ENCODE peak calls at places on chromosomes 16 and 17, in seven cellular contexts. K is sciatic nerve; C is NCI-H187; R is NK-92 treated with Interleukin-12 subunit alpha and Interleukin-12 subunit beta, amount 100 ng/mL, for 24 hours; F is cortex of kidney; E is ascending aorta; M is mucosa of descending colon. A is an unnamed sample.

GRCh38 chr16:15671530-15672117 is 21.6 kb downstream of the NDE1 start:
- DNase-seq in K (no peak), M (peak), E (no peak), R (no peak), C (no peak), F (no peak), A (peak)

GRCh38 chr16:31129568-31130335 is 5.8 kb downstream of the PRSS8 start:
- DNase-seq in M (peak), R (no peak), E (no peak), K (no peak), C (no peak), F (no peak), A (no peak)

GRCh38 chr16:76278976-76279375 is 1.8 kb downstream of the CNTNAP4 start:
- DNase-seq in F (no peak), E (no peak), R (no peak), K (no peak), C (no peak), M (no peak), A (no peak)

GRCh38 chr16:57619606-57620315 is 8.7 kb upstream of the ADGRG1 start:
- DNase-seq in R (no peak), C (no peak), M (peak), K (peak), F (peak), E (no peak), A (no peak)

GRCh38 chr16:70678121-70678897 is 7.5 kb downstream of the MTSS2 start:
- DNase-seq in C (no peak), F (no peak), R (no peak), M (peak), K (no peak), E (no peak), A (no peak)

GRCh38 chr17:2955931-2956582 is 107.3 kb downstream of the OR1D5 start:
- DNase-seq in R (no peak), K (no peak), C (no peak), E (peak), M (no peak), F (no peak), A (no peak)

GRCh38 chr17:69715656-69716055 is 301.2 kb downstream of the MAP2K6 start:
- DNase-seq in C (no peak), R (no peak), F (no peak), M (no peak), K (no peak), E (no peak), A (no peak)

GRCh38 chr17:57530508-57530907 is 214.6 kb downstream of the CCDC182 start:
- DNase-seq in F (no peak), M (no peak), K (no peak), R (no peak), E (no peak), C (no peak), A (no peak)

GRCh38 chr17:73827627-73828241 is 183.5 kb upstream of the SDK2 start:
- DNase-seq in K (no peak), E (no peak), C (no peak), F (no peak), R (no peak), M (no peak), A (no peak)

GRCh38 chr17:79425686-79426085 is 185.2 kb downstream of the RBFOX3 start:
- DNase-seq in M (no peak), R (no peak), K (no peak), E (no peak), F (no peak), C (no peak), A (no peak)

GRCh38 chr17:61713035-61713434 is 122.0 kb upstream of the NACA2 start:
- DNase-seq in C (no peak), M (no peak), F (no peak), R (no peak), E (no peak), K (no peak), A (no peak)

GRCh38 chr16:74868501-74868900 is 93.9 kb upstream of the FA2H start:
- DNase-seq in R (no peak), E (no peak), F (no peak), K (no peak), M (no peak), C (no peak), A (no peak)

GRCh38 chr17:15920758-15921239 is 24.1 kb upstream of the ADORA2B start:
- DNase-seq in K (no peak), R (peak), F (no peak), C (no peak), E (no peak), M (no peak), A (no peak)

GRCh38 chr16:12096162-12096781 is 119.7 kb downstream of the SNX29 start:
- DNase-seq in F (no peak), E (no peak), C (no peak), R (no peak), K (peak), M (no peak), A (no peak)